ENCODE peak calls at places on chromosomes 6 and 20, in eight cellular contexts. One of them, this sample, is unnamed.

GRCh38 chr20:53003420-53003819 is 31.3 kb downstream of the TSHZ2 start:
- DNase-seq in A549: no peak
- DNase-seq in endothelial cell: no peak
- DNase-seq in astrocyte of the cerebellum: no peak
- DNase-seq in tibial artery: no peak
- DNase-seq in MCF 10A: no peak
- DNase-seq in astrocyte of the spinal cord: peak; percentile 14
- DNase-seq in SK-N-SH: no peak
- DNase-seq in this sample: no peak

GRCh38 chr6:16723833-16724232 is 37.4 kb downstream of the ATXN1 start:
- DNase-seq in A549: no peak
- DNase-seq in endothelial cell: no peak
- DNase-seq in astrocyte of the cerebellum: peak; percentile 86
- DNase-seq in tibial artery: no peak
- DNase-seq in MCF 10A: peak; percentile 88
- DNase-seq in astrocyte of the spinal cord: peak; percentile 95
- DNase-seq in SK-N-SH: no peak
- DNase-seq in this sample: no peak

GRCh38 chr6:48733581-48733980 is 622.6 kb upstream of the PTCHD4 start:
- DNase-seq in A549: no peak
- DNase-seq in endothelial cell: no peak
- DNase-seq in astrocyte of the cerebellum: no peak
- DNase-seq in tibial artery: no peak
- DNase-seq in MCF 10A: peak; percentile 18
- DNase-seq in astrocyte of the spinal cord: no peak
- DNase-seq in SK-N-SH: no peak
- DNase-seq in this sample: no peak

GRCh38 chr6:73610444-73611275 is 43.1 kb downstream of the SLC17A5 start:
- DNase-seq in A549: no peak
- DNase-seq in endothelial cell: no peak
- DNase-seq in astrocyte of the cerebellum: peak; percentile 36
- DNase-seq in tibial artery: no peak
- DNase-seq in MCF 10A: peak; percentile 64
- DNase-seq in astrocyte of the spinal cord: peak; percentile 67
- DNase-seq in SK-N-SH: peak; percentile 42
- DNase-seq in this sample: no peak

GRCh38 chr6:110493253-110493800 is 16.9 kb upstream of the SLC22A16 start:
- DNase-seq in A549: no peak
- DNase-seq in endothelial cell: no peak
- DNase-seq in astrocyte of the cerebellum: no peak
- DNase-seq in tibial artery: no peak
- DNase-seq in MCF 10A: no peak
- DNase-seq in astrocyte of the spinal cord: no peak
- DNase-seq in SK-N-SH: no peak
- DNase-seq in this sample: no peak

GRCh38 chr6:148203970-148204369 is 138.7 kb upstream of the SASH1 start:
- DNase-seq in A549: no peak
- DNase-seq in endothelial cell: no peak
- DNase-seq in astrocyte of the cerebellum: peak; percentile 67
- DNase-seq in tibial artery: no peak
- DNase-seq in MCF 10A: no peak
- DNase-seq in astrocyte of the spinal cord: peak; percentile 74
- DNase-seq in SK-N-SH: no peak
- DNase-seq in this sample: peak; percentile 85

GRCh38 chr6:120826253-120826652 is 508.0 kb downstream of the TBC1D32 start:
- DNase-seq in A549: peak; percentile 1
- DNase-seq in endothelial cell: peak; percentile 69
- DNase-seq in astrocyte of the cerebellum: no peak
- DNase-seq in tibial artery: no peak
- DNase-seq in MCF 10A: peak; percentile 61
- DNase-seq in astrocyte of the spinal cord: peak; percentile 17
- DNase-seq in SK-N-SH: peak; percentile 27
- DNase-seq in this sample: peak; percentile 24

GRCh38 chr6:121885399-121886152 is 450.1 kb downstream of the GJA1 start:
- DNase-seq in A549: no peak
- DNase-seq in endothelial cell: no peak
- DNase-seq in astrocyte of the cerebellum: no peak
- DNase-seq in tibial artery: no peak
- DNase-seq in MCF 10A: no peak
- DNase-seq in astrocyte of the spinal cord: no peak
- DNase-seq in SK-N-SH: no peak
- DNase-seq in this sample: no peak

GRCh38 chr20:61317966-61318520 is 66.0 kb downstream of the CDH4 start:
- DNase-seq in A549: no peak
- DNase-seq in endothelial cell: no peak
- DNase-seq in astrocyte of the cerebellum: no peak
- DNase-seq in tibial artery: no peak
- DNase-seq in MCF 10A: no peak
- DNase-seq in astrocyte of the spinal cord: no peak
- DNase-seq in SK-N-SH: no peak
- DNase-seq in this sample: no peak

GRCh38 chr6:101666256-101666655 is 272.7 kb downstream of the GRIK2 start:
- DNase-seq in A549: no peak
- DNase-seq in endothelial cell: no peak
- DNase-seq in astrocyte of the cerebellum: peak; percentile 58
- DNase-seq in tibial artery: no peak
- DNase-seq in MCF 10A: peak; percentile 93
- DNase-seq in astrocyte of the spinal cord: peak; percentile 73
- DNase-seq in SK-N-SH: no peak
- DNase-seq in this sample: no peak

GRCh38 chr20:57229490-57229889 is 37.0 kb downstream of the BMP7 start:
- DNase-seq in A549: no peak
- DNase-seq in endothelial cell: no peak
- DNase-seq in astrocyte of the cerebellum: no peak
- DNase-seq in tibial artery: no peak
- DNase-seq in MCF 10A: no peak
- DNase-seq in astrocyte of the spinal cord: no peak
- DNase-seq in SK-N-SH: no peak
- DNase-seq in this sample: no peak

GRCh38 chr6:89596056-89596455 is 42.5 kb downstream of the LYRM2 start:
- DNase-seq in A549: no peak
- DNase-seq in endothelial cell: no peak
- DNase-seq in astrocyte of the cerebellum: no peak
- DNase-seq in tibial artery: no peak
- DNase-seq in MCF 10A: no peak
- DNase-seq in astrocyte of the spinal cord: no peak
- DNase-seq in SK-N-SH: no peak
- DNase-seq in this sample: peak; percentile 24

GRCh38 chr6:27260836-27261375 is 13.4 kb downstream of the PRSS16 start:
- DNase-seq in A549: no peak
- DNase-seq in endothelial cell: no peak
- DNase-seq in astrocyte of the cerebellum: no peak
- DNase-seq in tibial artery: no peak
- DNase-seq in MCF 10A: no peak
- DNase-seq in astrocyte of the spinal cord: no peak
- DNase-seq in SK-N-SH: no peak
- DNase-seq in this sample: no peak

GRCh38 chr6:135087803-135088202 is 33.2 kb upstream of the HBS1L start:
- DNase-seq in A549: no peak
- DNase-seq in endothelial cell: no peak
- DNase-seq in astrocyte of the cerebellum: no peak
- DNase-seq in tibial artery: no peak
- DNase-seq in MCF 10A: no peak
- DNase-seq in astrocyte of the spinal cord: no peak
- DNase-seq in SK-N-SH: no peak
- DNase-seq in this sample: peak; percentile 61

GRCh38 chr6:75145976-75146375 is 59.9 kb downstream of the COL12A1 start:
- DNase-seq in A549: no peak
- DNase-seq in endothelial cell: no peak
- DNase-seq in astrocyte of the cerebellum: no peak
- DNase-seq in tibial artery: no peak
- DNase-seq in MCF 10A: no peak
- DNase-seq in astrocyte of the spinal cord: no peak
- DNase-seq in SK-N-SH: no peak
- DNase-seq in this sample: peak; percentile 1

GRCh38 chr20:63738687-63739128 is 868 bp upstream of the SLC2A4RG start:
- DNase-seq in A549: no peak
- DNase-seq in endothelial cell: peak; percentile 60
- DNase-seq in astrocyte of the cerebellum: no peak
- DNase-seq in tibial artery: peak; percentile 88
- DNase-seq in MCF 10A: no peak
- DNase-seq in astrocyte of the spinal cord: peak; percentile 28
- DNase-seq in SK-N-SH: peak; percentile 78
- DNase-seq in this sample: peak; percentile 55

GRCh38 chr20:17615645-17616479 is 46.0 kb downstream of the DSTN start:
- DNase-seq in A549: no peak
- DNase-seq in endothelial cell: no peak
- DNase-seq in astrocyte of the cerebellum: no peak
- DNase-seq in tibial artery: peak; percentile 69
- DNase-seq in MCF 10A: no peak
- DNase-seq in astrocyte of the spinal cord: no peak
- DNase-seq in SK-N-SH: peak; percentile 9
- DNase-seq in this sample: no peak

GRCh38 chr20:58184063-58184462 is 44.4 kb downstream of the ANKRD60 start:
- DNase-seq in A549: no peak
- DNase-seq in endothelial cell: no peak
- DNase-seq in astrocyte of the cerebellum: no peak
- DNase-seq in tibial artery: no peak
- DNase-seq in MCF 10A: no peak
- DNase-seq in astrocyte of the spinal cord: no peak
- DNase-seq in SK-N-SH: no peak
- DNase-seq in this sample: no peak

GRCh38 chr20:2942439-2942838 is 69.2 kb downstream of the PTPRA start:
- DNase-seq in A549: no peak
- DNase-seq in endothelial cell: no peak
- DNase-seq in astrocyte of the cerebellum: peak; percentile 45
- DNase-seq in tibial artery: no peak
- DNase-seq in MCF 10A: no peak
- DNase-seq in astrocyte of the spinal cord: peak; percentile 57
- DNase-seq in SK-N-SH: no peak
- DNase-seq in this sample: no peak

DNA sequence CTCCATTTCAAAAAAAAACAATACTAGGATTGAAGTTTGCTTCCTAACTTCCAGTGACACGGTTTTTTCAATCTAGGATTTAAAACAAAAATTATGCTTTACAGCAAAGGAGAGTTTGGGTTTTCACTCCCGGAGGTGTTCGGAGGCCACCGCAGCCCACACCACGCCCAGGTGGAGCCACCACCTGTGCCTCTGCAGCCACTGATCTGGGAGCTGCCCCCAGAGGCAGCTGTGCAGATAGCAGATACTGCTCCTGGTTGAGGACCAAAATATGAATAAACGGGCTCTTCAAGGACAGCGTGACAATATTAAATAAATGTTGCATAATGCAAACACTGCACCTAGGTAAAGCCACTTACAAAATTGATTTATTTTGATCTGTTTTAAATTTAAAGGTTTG is 30.2 kb downstream of the DLL1 start:
- DNase-seq in A549: peak; percentile 26
- DNase-seq in endothelial cell: no peak
- DNase-seq in astrocyte of the cerebellum: no peak
- DNase-seq in tibial artery: no peak
- DNase-seq in MCF 10A: no peak
- DNase-seq in astrocyte of the spinal cord: no peak
- DNase-seq in SK-N-SH: no peak
- DNase-seq in this sample: no peak
- TF ChIP-seq CTCF in A549: no peak
- TF ChIP-seq CTCF in endothelial cell: no peak
- TF ChIP-seq CTCF in astrocyte of the cerebellum: no peak
- TF ChIP-seq CTCF in tibial artery: no peak
- TF ChIP-seq CTCF in MCF 10A: no peak
- TF ChIP-seq CTCF in astrocyte of the spinal cord: peak; percentile 8
- TF ChIP-seq CTCF in SK-N-SH: no peak
- TF ChIP-seq CTCF in this sample: no peak

GRCh38 chr6:143167224-143167623 is 106.5 kb downstream of the AIG1 start:
- DNase-seq in A549: no peak
- DNase-seq in endothelial cell: no peak
- DNase-seq in astrocyte of the cerebellum: no peak
- DNase-seq in tibial artery: no peak
- DNase-seq in MCF 10A: peak; percentile 34
- DNase-seq in astrocyte of the spinal cord: no peak
- DNase-seq in SK-N-SH: no peak
- DNase-seq in this sample: no peak
- TF ChIP-seq CTCF in A549: no peak
- TF ChIP-seq CTCF in endothelial cell: no peak
- TF ChIP-seq CTCF in astrocyte of the cerebellum: no peak
- TF ChIP-seq CTCF in tibial artery: no peak
- TF ChIP-seq CTCF in MCF 10A: no peak
- TF ChIP-seq CTCF in astrocyte of the spinal cord: no peak
- TF ChIP-seq CTCF in SK-N-SH: no peak
- TF ChIP-seq CTCF in this sample: no peak

DNA sequence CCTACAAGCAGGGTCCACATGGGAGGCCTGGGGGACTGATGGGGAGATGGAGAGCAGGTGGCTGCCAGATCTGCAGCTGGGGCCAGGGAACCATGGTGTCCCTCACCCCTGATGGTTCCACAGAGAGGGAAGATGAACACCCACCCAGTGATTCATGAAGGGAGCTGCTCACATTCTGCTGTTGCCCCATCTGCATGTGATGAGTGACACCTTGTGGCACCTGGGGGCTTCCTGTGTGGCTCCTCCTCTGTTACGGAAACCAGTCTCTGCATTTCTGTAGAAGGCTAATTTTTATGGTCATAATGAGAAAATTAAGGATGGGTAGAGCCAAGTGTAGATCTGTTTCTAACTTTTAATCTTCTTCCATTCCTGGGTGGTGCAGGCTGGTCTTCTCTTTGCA is 217.1 kb downstream of the SMOC2 start:
- DNase-seq in A549: no peak
- DNase-seq in endothelial cell: no peak
- DNase-seq in astrocyte of the cerebellum: no peak
- DNase-seq in tibial artery: no peak
- DNase-seq in MCF 10A: no peak
- DNase-seq in astrocyte of the spinal cord: no peak
- DNase-seq in SK-N-SH: no peak
- DNase-seq in this sample: no peak
- TF ChIP-seq CTCF in A549: no peak
- TF ChIP-seq CTCF in endothelial cell: no peak
- TF ChIP-seq CTCF in astrocyte of the cerebellum: no peak
- TF ChIP-seq CTCF in tibial artery: no peak
- TF ChIP-seq CTCF in MCF 10A: peak; percentile 22
- TF ChIP-seq CTCF in astrocyte of the spinal cord: no peak
- TF ChIP-seq CTCF in SK-N-SH: no peak
- TF ChIP-seq CTCF in this sample: no peak

GRCh38 chr6:131949909-131950766 is 1.0 kb downstream of the CCN2 start:
- DNase-seq in A549: peak; percentile 50
- DNase-seq in endothelial cell: peak; percentile 83
- DNase-seq in astrocyte of the cerebellum: peak; percentile 87
- DNase-seq in tibial artery: peak; percentile 89
- DNase-seq in MCF 10A: peak; percentile 90
- DNase-seq in astrocyte of the spinal cord: peak; percentile 92
- DNase-seq in SK-N-SH: peak; percentile 74
- DNase-seq in this sample: peak; percentile 34
- TF ChIP-seq CTCF in A549: peak; percentile 43
- TF ChIP-seq CTCF in endothelial cell: no peak
- TF ChIP-seq CTCF in astrocyte of the cerebellum: peak; percentile 47
- TF ChIP-seq CTCF in tibial artery: peak; percentile 59
- TF ChIP-seq CTCF in MCF 10A: peak; percentile 45
- TF ChIP-seq CTCF in astrocyte of the spinal cord: peak; percentile 64
- TF ChIP-seq CTCF in SK-N-SH: peak; percentile 44
- TF ChIP-seq CTCF in this sample: no peak